ENCODE peak calls at places on chromosomes 3 and 15, in six cellular contexts. One of them, this sample, is unnamed.
A peak's percentile ranks its signal among the peaks of the same experiment; 100 is the strongest.

GRCh38 chr15:36501063-36501678 is 78.3 kb upstream of the CDIN1 start:
- DNase-seq in astrocyte of the spinal cord: peak; percentile 78
- DNase-seq in lower leg skin: no peak
- DNase-seq in upper lobe of right lung: no peak
- DNase-seq in lower lobe of right lung: no peak
- DNase-seq in fibroblast of pulmonary artery: peak; percentile 88
- DNase-seq in this sample: peak; percentile 76

GRCh38 chr3:139280027-139280671 is 63.7 kb upstream of the MRPS22 start:
- DNase-seq in upper lobe of right lung: peak; percentile 37
- DNase-seq in lower leg skin: no peak
- DNase-seq in lower lobe of right lung: no peak
- DNase-seq in fibroblast of pulmonary artery: no peak
- DNase-seq in astrocyte of the spinal cord: no peak
- DNase-seq in this sample: no peak

GRCh38 chr3:46864051-46864881 is 1.0 kb upstream of the MYL3 start:
- DNase-seq in fibroblast of pulmonary artery: no peak
- DNase-seq in lower lobe of right lung: peak; percentile 27
- DNase-seq in astrocyte of the spinal cord: no peak
- DNase-seq in upper lobe of right lung: peak; percentile 54
- DNase-seq in lower leg skin: peak; percentile 85
- DNase-seq in this sample: no peak

GRCh38 chr3:72997421-72997961 is 880 bp downstream of the PPP4R2 start:
- DNase-seq in astrocyte of the spinal cord: peak; percentile 69
- DNase-seq in lower lobe of right lung: no peak
- DNase-seq in lower leg skin: no peak
- DNase-seq in fibroblast of pulmonary artery: peak; percentile 69
- DNase-seq in upper lobe of right lung: no peak
- DNase-seq in this sample: peak; percentile 69

GRCh38 chr15:80160570-80161156 is 7.9 kb downstream of the FAH start:
- DNase-seq in fibroblast of pulmonary artery: peak; percentile 96
- DNase-seq in lower lobe of right lung: peak; percentile 86
- DNase-seq in astrocyte of the spinal cord: peak; percentile 85
- DNase-seq in upper lobe of right lung: peak; percentile 86
- DNase-seq in lower leg skin: no peak
- DNase-seq in this sample: peak; percentile 92

GRCh38 chr3:176814252-176814651 is 383.0 kb downstream of the TBL1XR1 start:
- DNase-seq in upper lobe of right lung: no peak
- DNase-seq in lower lobe of right lung: peak; percentile 43
- DNase-seq in fibroblast of pulmonary artery: peak; percentile 51
- DNase-seq in lower leg skin: no peak
- DNase-seq in astrocyte of the spinal cord: peak; percentile 51
- DNase-seq in this sample: peak; percentile 29

GRCh38 chr3:42490243-42490642 is 12.2 kb upstream of the VIPR1 start:
- DNase-seq in lower lobe of right lung: peak; percentile 86
- DNase-seq in lower leg skin: peak; percentile 84
- DNase-seq in upper lobe of right lung: peak; percentile 87
- DNase-seq in fibroblast of pulmonary artery: peak; percentile 71
- DNase-seq in astrocyte of the spinal cord: peak; percentile 49
- DNase-seq in this sample: no peak

GRCh38 chr15:100022426-100022825 is 289.2 kb upstream of the LYSMD4 start:
- DNase-seq in lower leg skin: peak; percentile 58
- DNase-seq in fibroblast of pulmonary artery: no peak
- DNase-seq in astrocyte of the spinal cord: no peak
- DNase-seq in lower lobe of right lung: no peak
- DNase-seq in upper lobe of right lung: no peak
- DNase-seq in this sample: peak; percentile 23

GRCh38 chr3:8962226-8962861 is 928 bp downstream of the RAD18 start:
- DNase-seq in astrocyte of the spinal cord: no peak
- DNase-seq in lower leg skin: no peak
- DNase-seq in fibroblast of pulmonary artery: peak; percentile 22
- DNase-seq in upper lobe of right lung: no peak
- DNase-seq in lower lobe of right lung: no peak
- DNase-seq in this sample: no peak
- H3K4me3 ChIP-seq in astrocyte of the spinal cord: peak overlapping the region; percentile 91
- H3K4me3 ChIP-seq in lower leg skin: no peak overlapping the region
- H3K4me3 ChIP-seq in fibroblast of pulmonary artery: peak overlapping the region; percentile 85
- H3K4me3 ChIP-seq in upper lobe of right lung: peak overlapping the region; percentile 75
- H3K4me3 ChIP-seq in lower lobe of right lung: peak overlapping the region; percentile 86
- H3K4me3 ChIP-seq in this sample: peak overlapping the region; percentile 91

GRCh38 chr3:137761099-137761562 is 3.0 kb upstream of the SOX14 start:
- DNase-seq in lower leg skin: no peak
- DNase-seq in lower lobe of right lung: no peak
- DNase-seq in upper lobe of right lung: no peak
- DNase-seq in astrocyte of the spinal cord: no peak
- DNase-seq in fibroblast of pulmonary artery: no peak
- DNase-seq in this sample: no peak
- H3K4me3 ChIP-seq in lower leg skin: no peak overlapping the region
- H3K4me3 ChIP-seq in lower lobe of right lung: no peak overlapping the region
- H3K4me3 ChIP-seq in upper lobe of right lung: no peak overlapping the region
- H3K4me3 ChIP-seq in astrocyte of the spinal cord: no peak overlapping the region
- H3K4me3 ChIP-seq in fibroblast of pulmonary artery: no peak overlapping the region
- H3K4me3 ChIP-seq in this sample: no peak overlapping the region

GRCh38 chr3:71469131-71469430 is 114.4 kb downstream of the FOXP1 start:
- DNase-seq in lower leg skin: no peak
- DNase-seq in lower lobe of right lung: no peak
- DNase-seq in upper lobe of right lung: no peak
- DNase-seq in astrocyte of the spinal cord: peak; percentile 29
- DNase-seq in fibroblast of pulmonary artery: no peak
- DNase-seq in this sample: no peak
- H3K4me3 ChIP-seq in lower leg skin: no peak overlapping the region
- H3K4me3 ChIP-seq in lower lobe of right lung: no peak overlapping the region
- H3K4me3 ChIP-seq in upper lobe of right lung: no peak overlapping the region
- H3K4me3 ChIP-seq in astrocyte of the spinal cord: no peak overlapping the region
- H3K4me3 ChIP-seq in fibroblast of pulmonary artery: no peak overlapping the region
- H3K4me3 ChIP-seq in this sample: no peak overlapping the region

GRCh38 chr3:14535616-14536015 is 4.5 kb downstream of the GRIP2 start:
- DNase-seq in lower leg skin: no peak
- DNase-seq in fibroblast of pulmonary artery: no peak
- DNase-seq in astrocyte of the spinal cord: no peak
- DNase-seq in upper lobe of right lung: no peak
- DNase-seq in lower lobe of right lung: peak; percentile 10
- DNase-seq in this sample: no peak
- H3K4me3 ChIP-seq in lower leg skin: no peak overlapping the region
- H3K4me3 ChIP-seq in fibroblast of pulmonary artery: no peak overlapping the region
- H3K4me3 ChIP-seq in astrocyte of the spinal cord: no peak overlapping the region
- H3K4me3 ChIP-seq in upper lobe of right lung: no peak overlapping the region
- H3K4me3 ChIP-seq in lower lobe of right lung: no peak overlapping the region
- H3K4me3 ChIP-seq in this sample: no peak overlapping the region

DNA sequence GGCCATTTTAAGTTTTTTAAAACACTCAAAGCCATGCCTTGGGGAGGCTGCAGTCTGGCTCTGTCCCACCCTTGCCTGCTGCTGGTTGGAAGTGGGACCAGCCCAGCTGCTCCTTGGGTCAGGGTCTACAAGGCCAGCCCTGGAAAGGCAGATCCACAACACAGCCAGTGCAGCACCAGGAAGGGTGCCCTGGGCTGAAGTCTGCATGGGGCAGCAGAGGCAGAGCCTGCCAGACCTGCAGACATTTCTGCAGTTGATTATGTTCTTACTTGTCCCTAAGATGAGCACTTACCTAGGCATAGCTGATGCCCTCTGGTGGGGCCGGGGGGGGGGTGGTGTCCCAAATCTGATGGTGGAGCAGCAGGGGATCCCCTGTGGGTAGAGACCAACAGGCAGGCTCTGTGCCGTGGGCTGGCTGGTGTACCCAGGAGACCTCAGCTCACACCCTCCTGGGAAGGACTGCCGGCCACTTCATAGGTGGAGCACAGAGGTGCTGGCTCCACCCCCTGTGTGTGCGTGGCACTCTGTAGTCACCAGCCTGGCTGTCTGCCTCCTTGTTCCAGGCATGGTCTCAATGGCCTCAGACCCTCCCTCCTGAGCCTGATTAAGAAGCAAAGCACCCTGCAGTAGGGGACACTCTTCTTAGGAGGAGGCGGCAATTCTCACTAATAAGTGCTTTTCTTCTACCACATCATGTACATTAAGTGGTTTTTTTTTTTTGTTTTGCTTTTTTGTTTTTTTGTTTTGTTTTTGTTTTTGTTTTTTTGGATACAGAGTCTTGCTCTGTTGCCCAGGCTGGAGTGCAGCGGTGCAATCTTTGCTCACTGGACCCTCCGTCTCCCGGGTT is 97.4 kb upstream of the KLF13 start:
- DNase-seq in fibroblast of pulmonary artery: no peak
- DNase-seq in lower lobe of right lung: peak; percentile 74
- DNase-seq in upper lobe of right lung: peak; percentile 81
- DNase-seq in astrocyte of the spinal cord: no peak
- DNase-seq in lower leg skin: no peak
- DNase-seq in this sample: no peak
- H3K4me3 ChIP-seq in fibroblast of pulmonary artery: no peak overlapping the region
- H3K4me3 ChIP-seq in lower lobe of right lung: peak overlapping the region; percentile 27
- H3K4me3 ChIP-seq in upper lobe of right lung: no peak overlapping the region
- H3K4me3 ChIP-seq in astrocyte of the spinal cord: no peak overlapping the region
- H3K4me3 ChIP-seq in lower leg skin: no peak overlapping the region
- H3K4me3 ChIP-seq in this sample: no peak overlapping the region

DNA sequence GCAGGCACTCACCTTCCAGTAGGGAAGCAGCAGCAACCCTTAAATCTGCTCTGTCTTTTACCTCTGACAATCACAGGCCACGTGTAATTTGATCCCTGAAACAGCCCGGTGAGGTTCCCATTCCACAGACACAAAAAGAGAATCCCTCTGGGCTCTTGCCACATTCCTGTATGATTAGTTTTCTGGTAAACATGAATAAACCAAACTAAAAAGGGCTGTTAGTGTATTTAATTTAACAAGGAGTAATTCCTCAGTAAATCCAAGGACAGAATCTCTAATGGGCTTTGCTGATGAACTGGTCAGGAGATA is 186.9 kb downstream of the FAM43A start:
- DNase-seq in lower lobe of right lung: no peak
- DNase-seq in fibroblast of pulmonary artery: peak; percentile 43
- DNase-seq in astrocyte of the spinal cord: peak; percentile 51
- DNase-seq in lower leg skin: no peak
- DNase-seq in upper lobe of right lung: no peak
- DNase-seq in this sample: peak; percentile 60
- H3K4me3 ChIP-seq in lower lobe of right lung: no peak overlapping the region
- H3K4me3 ChIP-seq in fibroblast of pulmonary artery: no peak overlapping the region
- H3K4me3 ChIP-seq in astrocyte of the spinal cord: no peak overlapping the region
- H3K4me3 ChIP-seq in lower leg skin: no peak overlapping the region
- H3K4me3 ChIP-seq in upper lobe of right lung: no peak overlapping the region
- H3K4me3 ChIP-seq in this sample: no peak overlapping the region

GRCh38 chr3:14429689-14430452 is 27.5 kb downstream of the SLC6A6 start:
- DNase-seq in lower leg skin: no peak
- DNase-seq in lower lobe of right lung: no peak
- DNase-seq in astrocyte of the spinal cord: no peak
- DNase-seq in upper lobe of right lung: no peak
- DNase-seq in fibroblast of pulmonary artery: no peak
- DNase-seq in this sample: no peak

GRCh38 chr3:14432996-14433572 is 30.7 kb downstream of the SLC6A6 start:
- DNase-seq in fibroblast of pulmonary artery: no peak
- DNase-seq in astrocyte of the spinal cord: no peak
- DNase-seq in lower leg skin: no peak
- DNase-seq in upper lobe of right lung: peak; percentile 62
- DNase-seq in lower lobe of right lung: no peak
- DNase-seq in this sample: no peak

GRCh38 chr3:14431928-14432834 is 29.8 kb downstream of the SLC6A6 start:
- DNase-seq in fibroblast of pulmonary artery: peak; percentile 76
- DNase-seq in astrocyte of the spinal cord: peak; percentile 72
- DNase-seq in lower leg skin: peak; percentile 98
- DNase-seq in lower lobe of right lung: peak; percentile 96
- DNase-seq in upper lobe of right lung: peak; percentile 96
- DNase-seq in this sample: peak; percentile 79

GRCh38 chr3:14430706-14431470 is 28.5 kb downstream of the SLC6A6 start:
- DNase-seq in fibroblast of pulmonary artery: no peak
- DNase-seq in lower leg skin: no peak
- DNase-seq in lower lobe of right lung: no peak
- DNase-seq in upper lobe of right lung: no peak
- DNase-seq in astrocyte of the spinal cord: no peak
- DNase-seq in this sample: no peak

DNA sequence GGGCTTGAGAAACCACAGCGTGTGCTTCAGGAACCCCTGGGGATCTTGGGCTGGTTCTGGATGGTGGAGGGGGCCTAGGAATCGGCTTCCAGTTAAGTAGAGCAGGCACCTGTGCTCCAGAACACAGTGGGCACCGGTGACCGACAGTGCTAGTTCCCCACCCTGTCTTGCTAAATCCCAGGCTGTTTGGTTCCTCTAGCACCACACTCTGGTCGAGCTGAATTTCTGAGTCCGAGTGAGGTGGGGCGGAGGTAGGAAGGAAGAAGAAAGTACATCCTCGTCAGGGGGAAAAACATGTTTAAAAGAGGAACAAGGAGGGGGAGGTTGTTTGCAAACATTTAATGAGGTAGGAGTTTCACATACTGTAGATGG is 29.1 kb downstream of the SLC6A6 start:
- DNase-seq in fibroblast of pulmonary artery: no peak
- DNase-seq in astrocyte of the spinal cord: no peak
- DNase-seq in upper lobe of right lung: no peak
- DNase-seq in lower leg skin: no peak
- DNase-seq in lower lobe of right lung: peak; percentile 74
- DNase-seq in this sample: no peak
- H3K4me3 ChIP-seq in fibroblast of pulmonary artery: no peak overlapping the region
- H3K4me3 ChIP-seq in astrocyte of the spinal cord: no peak overlapping the region
- H3K4me3 ChIP-seq in upper lobe of right lung: peak overlapping the region; percentile 18
- H3K4me3 ChIP-seq in lower leg skin: no peak overlapping the region
- H3K4me3 ChIP-seq in lower lobe of right lung: peak overlapping the region; percentile 4
- H3K4me3 ChIP-seq in this sample: no peak overlapping the region

This sample was measured in AG10803.